ENCODE peak calls at places on chromosomes 5 and 9, in seven cellular contexts. N is nephron progenitor cell, E is adipocyte, U is trophoblast cell, T is caudate nucleus, W is H7, D is GM10248. X is an unnamed sample.

GRCh38 chr9:6096821-6097220 is 81.4 kb upstream of the RANBP6 start:
- DNase-seq in N (no peak), E (peak), U (no peak), T (no peak), W (no peak), D (no peak), X (no peak)

GRCh38 chr9:112081918-112082729 is 93.0 kb downstream of the SUSD1 start:
- DNase-seq in N (no peak), E (peak), U (no peak), T (no peak), W (no peak), D (no peak), X (no peak)

GRCh38 chr9:72041775-72042194 is 18.6 kb downstream of the C9orf57 start:
- DNase-seq in N (no peak), E (peak), U (no peak), T (no peak), W (no peak), D (no peak), X (no peak)

GRCh38 chr5:135269224-135269623 is 129.8 kb downstream of the MACROH2A1 start:
- DNase-seq in N (no peak), E (peak), U (peak), T (no peak), W (no peak), D (no peak), X (no peak)

GRCh38 chr5:162323471-162323870 is 255.9 kb downstream of the GABRG2 start:
- DNase-seq in N (no peak), E (no peak), U (peak), T (no peak), W (no peak), D (no peak), X (no peak)

GRCh38 chr5:90307386-90308181 is 102.0 kb downstream of the CETN3 start:
- DNase-seq in N (no peak), E (no peak), U (no peak), T (no peak), W (no peak), D (no peak), X (no peak)

GRCh38 chr9:134661791-134662142 is 20.2 kb downstream of the COL5A1 start:
- DNase-seq in N (no peak), E (peak), U (no peak), T (no peak), W (no peak), D (no peak), X (no peak)

GRCh38 chr5:65172486-65173129 is 309.1 kb downstream of the ADAMTS6 start:
- DNase-seq in N (no peak), E (no peak), U (no peak), T (no peak), W (no peak), D (peak), X (no peak)

GRCh38 chr9:79060726-79061125 is 511.0 kb upstream of the TLE4 start:
- DNase-seq in N (no peak), E (no peak), U (peak), T (no peak), W (no peak), D (no peak), X (no peak)

GRCh38 chr9:38200431-38200830 is 131.4 kb upstream of the SHB start:
- DNase-seq in N (no peak), E (no peak), U (no peak), T (peak), W (no peak), D (no peak), X (no peak)

GRCh38 chr9:22622823-22623222 is 176.2 kb downstream of the DMRTA1 start:
- DNase-seq in N (no peak), E (peak), U (no peak), T (no peak), W (no peak), D (no peak), X (no peak)

GRCh38 chr5:140351609-140352334 is 5.4 kb upstream of the HBEGF start:
- DNase-seq in N (peak), E (peak), U (peak), T (peak), W (peak), D (peak), X (peak)

GRCh38 chr5:109484597-109484996 is 74.8 kb upstream of the PJA2 start:
- DNase-seq in N (no peak), E (no peak), U (no peak), T (no peak), W (no peak), D (no peak), X (no peak)

GRCh38 chr9:91900057-91900816 is 49.8 kb downstream of the ROR2 start:
- DNase-seq in N (no peak), E (no peak), U (no peak), T (no peak), W (peak), D (no peak), X (peak)

GRCh38 chr9:34332370-34332964 is 3.1 kb downstream of the NUDT2 start:
- DNase-seq in N (no peak), E (peak), U (peak), T (peak), W (peak), D (no peak), X (peak)

GRCh38 chr5:144209421-144209820 is 38.7 kb downstream of the KCTD16 start:
- DNase-seq in N (no peak), E (no peak), U (no peak), T (no peak), W (no peak), D (no peak), X (no peak)

GRCh38 chr5:122498163-122498562 is 186.1 kb downstream of the SNCAIP start:
- DNase-seq in N (peak), E (peak), U (peak), T (no peak), W (peak), D (no peak), X (no peak)

GRCh38 chr5:150113047-150113744 is 26.8 kb upstream of the CSF1R start:
- DNase-seq in N (no peak), E (no peak), U (peak), T (no peak), W (peak), D (no peak), X (no peak)

GRCh38 chr5:101174981-101175380 is 271.9 kb upstream of the ST8SIA4 start:
- DNase-seq in N (no peak), E (no peak), U (peak), T (no peak), W (no peak), D (no peak), X (no peak)

GRCh38 chr5:101904736-101905135 is 391.3 kb downstream of the SLCO4C1 start:
- DNase-seq in N (no peak), E (no peak), U (no peak), T (no peak), W (no peak), D (no peak), X (no peak)

GRCh38 chr9:34992376-34992951 is 2.9 kb downstream of the DNAJB5 start:
- DNase-seq in N (no peak), E (peak), U (peak), T (no peak), W (peak), D (no peak), X (no peak)

X was measured in NCI-H526 treated with DMSO at 0.1 percent for 48 hours.